ENCODE peak calls at places on chromosomes 4 and X, in six cellular contexts. L is GM12878, G is H1, V is GM12891, I is K562, Q is HepG2. K is an unnamed sample.

GRCh38 chrX:111616786-111617185 is 64.2 kb upstream of the ALG13 start:
- DNase-seq in L (no peak), G (no peak), V (no peak), I (no peak), Q (no peak), K (no peak)

GRCh38 chrX:154304901-154305300 is 9.3 kb downstream of the TKTL1 start:
- DNase-seq in L (no peak), G (no peak), V (no peak), I (no peak), Q (no peak), K (no peak)

GRCh38 chr4:168885416-168885815 is 124.6 kb downstream of the CBR4 start:
- DNase-seq in L (no peak), G (no peak), V (no peak), I (no peak), Q (no peak), K (no peak)

GRCh38 chr4:69167300-69167699 is 47.2 kb downstream of the UGT2B11 start:
- DNase-seq in L (no peak), G (no peak), V (no peak), I (no peak), Q (no peak), K (no peak)

GRCh38 chr4:182022899-182023298 is 220.3 kb upstream of the TENM3 start:
- DNase-seq in L (no peak), G (no peak), V (no peak), I (no peak), Q (no peak), K (no peak)

GRCh38 chr4:122783301-122784215 is 43.1 kb upstream of the FGF2 start:
- DNase-seq in L (no peak), G (peak), V (no peak), I (no peak), Q (peak), K (no peak)

GRCh38 chrX:112979879-112980278 is 139.2 kb upstream of the AMOT start:
- DNase-seq in L (no peak), G (no peak), V (no peak), I (no peak), Q (no peak), K (no peak)

GRCh38 chrX:21305799-21306336 is 68.3 kb upstream of the CNKSR2 start:
- DNase-seq in L (no peak), G (no peak), V (no peak), I (no peak), Q (no peak), K (no peak)

GRCh38 chr4:152961752-152962117 is 25.6 kb downstream of the FHDC1 start:
- DNase-seq in L (no peak), G (no peak), V (no peak), I (no peak), Q (no peak), K (no peak)

GRCh38 chr4:143344011-143344410 is 7.3 kb downstream of the GAB1 start:
- DNase-seq in L (no peak), G (no peak), V (no peak), I (no peak), Q (no peak), K (no peak)

GRCh38 chr4:75985116-75985515 is 5.6 kb downstream of the SDAD1 start:
- DNase-seq in L (no peak), G (no peak), V (no peak), I (no peak), Q (no peak), K (no peak)

GRCh38 chr4:55183926-55184599 is 58.7 kb upstream of the KDR start:
- DNase-seq in L (no peak), G (no peak), V (no peak), I (no peak), Q (no peak), K (no peak)

GRCh38 chr4:122604146-122604545 is 16.7 kb downstream of the IL21 start:
- DNase-seq in L (no peak), G (no peak), V (no peak), I (no peak), Q (no peak), K (no peak)

GRCh38 chr4:165826166-165826565 is 46.9 kb upstream of the TLL1 start:
- DNase-seq in L (no peak), G (no peak), V (no peak), I (no peak), Q (no peak), K (no peak)

GRCh38 chr4:141133146-141134006 is at the start of gene RNF150:
- DNase-seq in L (peak), G (peak), V (peak), I (peak), Q (peak), K (peak)

GRCh38 chrX:79408623-79409322 is 41.6 kb upstream of the ITM2A start:
- DNase-seq in L (no peak), G (no peak), V (no peak), I (no peak), Q (no peak), K (no peak)

GRCh38 chrX:119343856-119344255 is 55.3 kb upstream of the SLC25A43 start:
- DNase-seq in L (no peak), G (no peak), V (no peak), I (no peak), Q (no peak), K (no peak)

GRCh38 chr4:95409750-95410149 is 139.0 kb downstream of the UNC5C start:
- DNase-seq in L (no peak), G (no peak), V (no peak), I (no peak), Q (no peak), K (no peak)

GRCh38 chrX:102746134-102746584 is 25.6 kb downstream of the GPRASP3 start:
- DNase-seq in L (no peak), G (no peak), V (no peak), I (no peak), Q (no peak), K (no peak)

GRCh38 chr4:145482209-145483021 is 762 bp downstream of the SMAD1 start:
- DNase-seq in L (peak), G (no peak), V (peak), I (no peak), Q (peak), K (peak)

GRCh38 chr4:125013891-125014290 is 300.9 kb upstream of the FAT4 start:
- DNase-seq in L (no peak), G (peak), V (no peak), I (no peak), Q (no peak), K (no peak)

GRCh38 chr4:43286137-43286536 is 393.6 kb downstream of the GRXCR1 start:
- DNase-seq in L (no peak), G (no peak), V (no peak), I (no peak), Q (no peak), K (no peak)

GRCh38 chr4:36758312-36758690 is 476.9 kb downstream of the DTHD1 start:
- DNase-seq in L (no peak), G (no peak), V (no peak), I (no peak), Q (no peak), K (no peak)

GRCh38 chr4:130591091-130591490 is 1495.1 kb downstream of the C4orf33 start:
- DNase-seq in L (no peak), G (no peak), V (no peak), I (no peak), Q (no peak), K (no peak)

GRCh38 chrX:37998586-37999267 is 7.6 kb upstream of the SYTL5 start:
- DNase-seq in L (no peak), G (no peak), V (no peak), I (no peak), Q (no peak), K (no peak)

GRCh38 chr4:184417802-184418511 is 56.4 kb downstream of the IRF2 start:
- DNase-seq in L (peak), G (no peak), V (no peak), I (peak), Q (peak), K (no peak)

GRCh38 chr4:188839704-188840103 is 700.5 kb downstream of the TRIML1 start:
- DNase-seq in L (no peak), G (no peak), V (no peak), I (no peak), Q (no peak), K (no peak)

GRCh38 chr4:108165601-108166000 is 3.1 kb downstream of the LEF1 start:
- DNase-seq in L (no peak), G (no peak), V (no peak), I (no peak), Q (no peak), K (no peak)

GRCh38 chr4:78776729-78777555 is 792 bp downstream of the BMP2K start:
- DNase-seq in L (no peak), G (peak), V (no peak), I (peak), Q (peak), K (peak)

GRCh38 chrX:38891641-38892413 is 90.6 kb downstream of the MID1IP1 start:
- DNase-seq in L (no peak), G (no peak), V (no peak), I (no peak), Q (no peak), K (peak)

GRCh38 chr4:91258326-91258725 is 1045.4 kb upstream of the GRID2 start:
- DNase-seq in L (no peak), G (no peak), V (no peak), I (no peak), Q (no peak), K (no peak)

GRCh38 chrX:101564651-101565050 is 14.3 kb downstream of the ARMCX1 start:
- DNase-seq in L (no peak), G (no peak), V (no peak), I (no peak), Q (no peak), K (no peak)

GRCh38 chrX:40213092-40213491 is 115.3 kb upstream of the BCOR start:
- DNase-seq in L (no peak), G (no peak), V (no peak), I (no peak), Q (no peak), K (no peak)

GRCh38 chr4:150641604-150642003 is 59.7 kb downstream of the MAB21L2 start:
- DNase-seq in L (no peak), G (no peak), V (no peak), I (no peak), Q (no peak), K (no peak)

GRCh38 chr4:859496-859895 is 33.6 kb upstream of the CPLX1 start:
- DNase-seq in L (no peak), G (no peak), V (no peak), I (no peak), Q (no peak), K (no peak)

GRCh38 chr4:8746523-8747466 is 124.8 kb downstream of the HMX1 start:
- DNase-seq in L (no peak), G (no peak), V (no peak), I (no peak), Q (no peak), K (no peak)
- TF ChIP-seq TAF1 in L (no peak), G (no peak), V (no peak), I (no peak), Q (no peak), K (no peak)

GRCh38 chr4:187383181-187383580 is 612.4 kb upstream of the ZFP42 start:
- DNase-seq in L (no peak), G (no peak), V (no peak), I (no peak), Q (no peak), K (no peak)

GRCh38 chr4:187378441-187378840 is 617.1 kb upstream of the ZFP42 start:
- DNase-seq in L (no peak), G (no peak), V (no peak), I (no peak), Q (no peak), K (no peak)

DNA sequence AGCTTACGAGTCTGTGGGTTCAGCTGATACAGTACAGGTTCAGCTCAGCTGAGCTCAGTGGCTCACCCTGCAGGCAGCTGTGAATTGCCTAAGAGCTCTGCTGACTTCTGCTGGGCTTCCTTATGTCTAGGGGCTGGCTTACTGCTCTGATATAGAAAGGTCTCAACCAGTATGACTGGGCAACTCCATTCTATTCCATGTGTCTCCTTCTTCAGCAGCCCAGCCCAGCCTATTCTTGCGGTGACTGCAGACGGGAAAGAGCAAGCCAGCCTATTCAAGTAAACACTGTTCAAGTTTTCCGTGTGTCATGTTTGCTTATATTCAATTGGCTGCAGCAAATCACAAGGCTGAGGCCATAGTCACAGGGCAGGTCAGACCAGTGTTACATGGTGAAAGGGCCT is 615.4 kb upstream of the ZFP42 start:
- DNase-seq in L (no peak), G (peak), V (no peak), I (no peak), Q (peak), K (no peak)
- TF ChIP-seq POLR2A in L (no peak), G (no peak), V (no peak), I (no peak), Q (no peak), K (no peak)

GRCh38 chrX:149275836-149276235 is 229.3 kb downstream of the IDS start:
- DNase-seq in L (no peak), G (no peak), V (no peak), I (no peak), Q (no peak), K (no peak)
- TF ChIP-seq POLR2AphosphoS5 in L (no peak), G (no peak), V (no peak), I (no peak), Q (no peak), K (no peak)

GRCh38 chr4:133149364-133149695 is 236 bp downstream of the PCDH10 start:
- DNase-seq in L (no peak), G (no peak), V (no peak), I (no peak), Q (no peak), K (no peak)

GRCh38 chr4:133149932-133150642 is 993 bp downstream of the PCDH10 start:
- DNase-seq in L (no peak), G (no peak), V (no peak), I (no peak), Q (no peak), K (no peak)

GRCh38 chr4:133151681-133152329 is 2.7 kb downstream of the PCDH10 start:
- DNase-seq in L (no peak), G (no peak), V (no peak), I (no peak), Q (no peak), K (no peak)

GRCh38 chr4:133151301-133151680 is 2.2 kb downstream of the PCDH10 start:
- DNase-seq in L (no peak), G (no peak), V (peak), I (no peak), Q (no peak), K (no peak)

GRCh38 chr4:133150643-133151300 is 1.7 kb downstream of the PCDH10 start:
- DNase-seq in L (no peak), G (no peak), V (peak), I (no peak), Q (no peak), K (no peak)
- TF ChIP-seq TAF1 in L (no peak), G (no peak), V (no peak), I (no peak), Q (no peak), K (no peak)

DNA sequence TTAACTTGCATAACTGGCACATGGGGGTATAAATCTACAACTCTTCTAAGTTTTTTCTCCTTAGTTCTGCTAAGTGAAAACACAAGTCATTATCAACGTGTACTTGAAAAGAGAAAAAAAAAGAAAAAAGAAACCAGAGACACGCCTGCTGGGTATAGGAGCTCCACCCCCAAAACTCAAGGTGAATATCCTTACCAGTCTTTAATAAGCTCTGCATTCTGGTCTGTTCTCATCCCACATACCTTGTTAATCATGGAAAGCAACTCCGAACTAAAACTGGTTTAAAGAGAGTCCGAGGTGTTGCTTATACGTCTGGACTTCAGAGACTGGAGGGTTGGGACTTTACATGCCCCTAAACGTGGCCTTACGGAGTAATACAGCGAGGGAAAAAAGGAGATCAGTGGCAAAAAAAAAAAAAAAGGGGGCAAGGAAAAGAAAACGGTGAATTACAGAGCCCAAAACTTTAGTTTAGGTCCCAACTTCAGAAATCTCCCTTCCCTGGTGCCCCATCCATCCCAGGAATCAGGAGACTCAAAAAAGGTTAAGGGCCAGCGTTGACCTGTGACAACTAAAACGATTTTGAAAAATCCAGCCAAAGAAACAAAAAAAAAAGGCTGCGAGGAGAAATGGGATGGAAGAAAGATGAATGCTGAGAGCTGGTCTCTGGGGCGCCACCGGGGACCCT is 997 bp downstream of the PGRMC2 start:
- DNase-seq in L (no peak), G (no peak), V (no peak), I (peak), Q (peak), K (peak)
- TF ChIP-seq POLR2A in L (no peak), G (peak), V (no peak), I (no peak), Q (no peak), K (no peak)

DNA sequence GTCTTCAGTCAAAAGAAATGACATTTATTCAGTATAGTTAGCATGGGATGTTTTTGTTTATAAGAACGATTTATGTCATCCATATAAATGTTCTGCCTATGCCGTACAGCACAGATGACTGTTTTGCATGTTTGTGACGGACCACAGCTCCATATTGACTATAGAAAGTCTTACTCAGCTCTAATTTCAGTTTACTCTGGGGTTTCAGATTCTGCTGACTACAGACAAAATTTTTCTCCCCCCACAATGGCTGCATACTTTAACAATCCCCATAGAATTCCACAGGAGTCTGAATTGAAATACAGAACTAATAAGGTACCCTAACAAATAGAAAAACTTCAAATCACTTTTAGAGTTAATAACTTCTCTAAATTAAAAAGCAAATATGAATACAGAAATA is 191.0 kb downstream of the SCFD2 start:
- DNase-seq in L (no peak), G (no peak), V (no peak), I (no peak), Q (no peak), K (no peak)
- TF ChIP-seq POLR2AphosphoS5 in L (no peak), G (no peak), V (no peak), I (no peak), Q (no peak), K (no peak)

DNA sequence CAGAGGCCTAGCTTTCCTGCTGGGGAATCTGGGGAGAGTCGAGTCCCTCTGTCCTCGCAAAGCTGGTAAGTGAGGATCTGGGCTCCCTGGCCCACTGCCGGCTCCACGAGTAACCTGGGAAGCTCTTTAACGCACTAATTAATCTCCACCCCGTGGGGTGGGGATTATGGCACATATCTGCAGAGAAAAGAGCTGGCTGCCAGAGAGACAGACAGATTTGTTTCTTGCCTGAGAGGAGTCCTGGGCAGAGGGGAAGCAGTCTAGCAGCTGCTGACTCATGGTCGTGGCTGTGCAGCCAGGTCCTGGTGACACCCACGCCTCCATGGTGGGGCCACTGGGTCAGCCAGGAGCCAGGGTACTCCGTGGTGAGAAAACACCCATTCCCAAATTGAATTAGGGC is 14.0 kb downstream of the SORCS2 start:
- DNase-seq in L (no peak), G (no peak), V (no peak), I (peak), Q (no peak), K (no peak)
- TF ChIP-seq TAF1 in L (no peak), G (no peak), V (no peak), I (no peak), Q (no peak), K (no peak)

GRCh38 chr4:48780867-48781219 is 764 bp upstream of the FRYL start:
- DNase-seq in L (no peak), G (no peak), V (no peak), I (no peak), Q (peak), K (no peak)

GRCh38 chr4:48778431-48779094 is 1.5 kb downstream of the FRYL start:
- DNase-seq in L (no peak), G (no peak), V (no peak), I (no peak), Q (peak), K (no peak)

GRCh38 chr4:48779998-48780866 is at the start of gene FRYL:
- DNase-seq in L (peak), G (peak), V (peak), I (peak), Q (peak), K (peak)

GRCh38 chr4:48777739-48778138 is 2.3 kb downstream of the FRYL start:
- DNase-seq in L (no peak), G (no peak), V (no peak), I (no peak), Q (no peak), K (no peak)

GRCh38 chr4:48779095-48779997 is 733 bp downstream of the FRYL start:
- DNase-seq in L (no peak), G (no peak), V (peak), I (peak), Q (peak), K (peak)
- TF ChIP-seq POLR2A in L (peak), G (peak), V (no peak), I (no peak), Q (no peak), K (peak)

GRCh38 chr4:80202190-80202711 is 4.9 kb downstream of the PRDM8 start:
- DNase-seq in L (no peak), G (no peak), V (peak), I (no peak), Q (no peak), K (peak)
- TF ChIP-seq POLR2AphosphoS5 in L (no peak), G (no peak), V (no peak), I (no peak), Q (no peak), K (no peak)

K was measured in GM12892.